ENCODE peak calls at places on chromosome 21, in ten cellular contexts. S is NCI-H524; B is MV-4-11; Q is 8988T; M is OCI-LY7; N is activated naive CD8-positive, alpha-beta T cell treated with anti-CD3 and anti-CD28 coated beads, Interleukin-2, amount 50 U/mL, for 24 hours; U is activated CD8-positive, alpha-beta memory T cell treated with anti-CD3 and anti-CD28 coated beads for 48 hours; V is CD8-positive, alpha-beta T cell; H is right lobe of liver; X is activated CD4-positive, alpha-beta T cell treated with anti-CD3 and anti-CD28 coated beads, Interleukin-2, amount 50 U/mL, for 1 hour. W is an unnamed sample.

GRCh38 chr21:37593740-37594471 is 227.3 kb downstream of the DYRK1A start:
- DNase-seq in Q (no peak), H (no peak), B (no peak), N (no peak), S (no peak), U (no peak), V (no peak), X (no peak), M (no peak), W (no peak)

GRCh38 chr21:27450216-27450615 is 483.3 kb upstream of the ADAMTS5 start:
- DNase-seq in U (no peak), S (no peak), Q (no peak), X (no peak), M (no peak), H (no peak), B (no peak), V (no peak), N (no peak), W (no peak)

GRCh38 chr21:38913120-38913975 is 107.6 kb downstream of the ETS2 start:
- DNase-seq in B (no peak), M (no peak), U (no peak), V (no peak), S (no peak), H (peak), Q (no peak), N (peak), X (peak), W (no peak)

GRCh38 chr21:41321211-41321907 is 4.8 kb downstream of the FAM3B start:
- DNase-seq in N (peak), Q (no peak), H (no peak), S (no peak), V (peak), X (peak), M (peak), B (no peak), U (no peak), W (no peak)

GRCh38 chr21:46098303-46099141 is 610 bp downstream of the COL6A2 start:
- DNase-seq in S (no peak), X (no peak), U (no peak), B (no peak), H (peak), V (no peak), M (no peak), Q (no peak), N (peak), W (no peak)

GRCh38 chr21:35904995-35905972 is 155.0 kb downstream of the SETD4 start:
- DNase-seq in H (no peak), U (no peak), N (no peak), B (peak), M (no peak), S (no peak), V (no peak), X (no peak), Q (no peak), W (no peak)

GRCh38 chr21:42456457-42456856 is 39.6 kb downstream of the RSPH1 start:
- DNase-seq in S (no peak), N (peak), M (no peak), H (no peak), U (no peak), X (peak), B (peak), V (peak), Q (no peak), W (peak)

GRCh38 chr21:44934797-44935532 is 4.9 kb upstream of the SLX9 start:
- DNase-seq in U (no peak), X (no peak), V (no peak), H (peak), S (no peak), M (no peak), B (no peak), Q (no peak), N (no peak), W (no peak)

GRCh38 chr21:15365751-15366392 is 301.1 kb upstream of the NRIP1 start:
- DNase-seq in Q (no peak), H (no peak), X (no peak), V (no peak), S (no peak), N (no peak), U (no peak), B (no peak), M (no peak), W (peak)

GRCh38 chr21:44489962-44490361 is 34.7 kb downstream of the LRRC3 start:
- DNase-seq in Q (no peak), M (no peak), X (no peak), S (no peak), B (no peak), H (no peak), V (no peak), U (no peak), N (no peak), W (no peak)

GRCh38 chr21:38811257-38811656 is 5.5 kb downstream of the ETS2 start:
- DNase-seq in S (no peak), Q (no peak), U (no peak), M (no peak), V (no peak), H (no peak), X (no peak), B (no peak), N (no peak), W (peak)

GRCh38 chr21:40386301-40386911 is 460.6 kb downstream of the DSCAM start:
- DNase-seq in S (no peak), H (peak), B (peak), U (no peak), M (peak), Q (no peak), X (peak), V (no peak), N (peak), W (peak)

GRCh38 chr21:45517249-45518065 is 24.8 kb downstream of the SLC19A1 start:
- DNase-seq in U (no peak), Q (no peak), V (peak), X (no peak), S (no peak), M (no peak), N (no peak), H (peak), B (peak), W (no peak)

W was measured in HT1080.